ENCODE peak calls at places on chromosome 15, in five cellular contexts. W is HCT116, S is heart right ventricle, H is GM12878, I is endodermal cell. B is an unnamed sample.
A peak's percentile ranks its signal among the peaks of the same experiment; 100 is the strongest.

GRCh38 chr15:25784876-25785642 is 78.1 kb downstream of the ATP10A start:
- DNase-seq in I (no peak), H (no peak), W (no peak), S (no peak), B (no peak)

GRCh38 chr15:37134699-37135131 is 34.4 kb upstream of the MEIS2 start:
- DNase-seq in H (no peak), I (no peak), W (peak; percentile 54), S (no peak), B (no peak)

GRCh38 chr15:92645051-92645631 is 10.4 kb downstream of the FAM174B start:
- DNase-seq in H (no peak), S (no peak), W (no peak), I (no peak), B (no peak)

GRCh38 chr15:43225201-43225949 is 4.6 kb upstream of the EPB42 start:
- DNase-seq in H (peak; percentile 45), W (peak; percentile 56), I (peak; percentile 76), S (peak; percentile 35), B (no peak)

GRCh38 chr15:74781673-74782595 is at the start of gene CSK:
- DNase-seq in S (peak; percentile 71), I (peak; percentile 83), W (no peak), H (no peak), B (peak; percentile 89)

GRCh38 chr15:73081321-73081958 is 29.2 kb downstream of the NEO1 start:
- DNase-seq in I (no peak), H (no peak), S (peak; percentile 50), W (peak; percentile 54), B (no peak)

GRCh38 chr15:68303560-68304436 is 26.3 kb downstream of the FEM1B start:
- DNase-seq in H (no peak), W (no peak), I (peak; percentile 47), S (peak; percentile 5), B (no peak)

GRCh38 chr15:94263341-94264273 is 32.2 kb downstream of the MCTP2 start:
- DNase-seq in I (no peak), S (no peak), W (no peak), H (peak; percentile 73), B (no peak)

GRCh38 chr15:76360416-76360815 is 23.8 kb downstream of the ISL2 start:
- DNase-seq in W (no peak), I (no peak), S (no peak), H (no peak), B (no peak)

GRCh38 chr15:87733005-87733404 is 523.5 kb downstream of the NTRK3 start:
- DNase-seq in H (no peak), W (no peak), S (no peak), I (no peak), B (no peak)

GRCh38 chr15:75030023-75030413 is 6.6 kb downstream of the PPCDC start:
- DNase-seq in I (no peak), S (no peak), H (no peak), W (no peak), B (no peak)

GRCh38 chr15:48823237-48823636 is 12.4 kb upstream of the CEP152 start:
- DNase-seq in S (no peak), I (peak; percentile 73), W (no peak), H (no peak), B (no peak)

GRCh38 chr15:66841953-66842681 is 140.1 kb downstream of the SMAD6 start:
- DNase-seq in S (peak; percentile 86), W (peak; percentile 47), H (no peak), I (peak; percentile 86), B (peak; percentile 92)

GRCh38 chr15:84947947-84948830 is 33.5 kb upstream of the PDE8A start:
- DNase-seq in H (no peak), S (peak; percentile 25), I (no peak), W (no peak), B (no peak)

GRCh38 chr15:34699968-34700640 is 54.7 kb downstream of the GJD2 start:
- DNase-seq in S (no peak), I (no peak), H (no peak), W (no peak), B (no peak)

GRCh38 chr15:40323953-40324937 is 753 bp downstream of the INAFM2 start:
- DNase-seq in I (peak; percentile 72), S (no peak), W (no peak), H (no peak), B (peak; percentile 36)

GRCh38 chr15:48424076-48424475 is 92.8 kb downstream of the DUT start:
- DNase-seq in I (no peak), S (no peak), H (no peak), W (no peak), B (no peak)

GRCh38 chr15:95304116-95304873 is 1026.2 kb upstream of the NR2F2 start:
- DNase-seq in W (no peak), H (no peak), I (no peak), S (peak; percentile 44), B (no peak)

GRCh38 chr15:58182460-58183163 is 44.4 kb downstream of the AQP9 start:
- DNase-seq in H (no peak), I (peak; percentile 87), S (peak; percentile 14), W (peak; percentile 48), B (peak; percentile 27)

GRCh38 chr15:25705430-25706115 is 157.6 kb downstream of the ATP10A start:
- DNase-seq in I (no peak), H (no peak), W (no peak), S (no peak), B (no peak)

GRCh38 chr15:31302029-31302657 is 24.5 kb upstream of the KLF13 start:
- DNase-seq in I (peak; percentile 33), W (no peak), H (no peak), S (peak; percentile 3), B (no peak)

GRCh38 chr15:56346414-56346813 is 18.8 kb upstream of the TEX9 start:
- DNase-seq in I (no peak), W (no peak), H (no peak), S (no peak), B (no peak)

GRCh38 chr15:23514492-23514891 is 51.0 kb upstream of the MKRN3 start:
- DNase-seq in I (no peak), H (no peak), S (no peak), W (no peak), B (no peak)

GRCh38 chr15:31488437-31489204 is 162.0 kb downstream of the KLF13 start:
- DNase-seq in W (peak; percentile 80), I (peak; percentile 87), S (peak; percentile 68), H (peak; percentile 78), B (no peak)

GRCh38 chr15:59329091-59329490 is 43.6 kb downstream of the MYO1E start:
- DNase-seq in I (no peak), H (no peak), W (no peak), S (no peak), B (no peak)

GRCh38 chr15:48696627-48697312 is 51.3 kb upstream of the FBN1 start:
- DNase-seq in S (no peak), I (no peak), W (no peak), H (no peak), B (no peak)

DNA sequence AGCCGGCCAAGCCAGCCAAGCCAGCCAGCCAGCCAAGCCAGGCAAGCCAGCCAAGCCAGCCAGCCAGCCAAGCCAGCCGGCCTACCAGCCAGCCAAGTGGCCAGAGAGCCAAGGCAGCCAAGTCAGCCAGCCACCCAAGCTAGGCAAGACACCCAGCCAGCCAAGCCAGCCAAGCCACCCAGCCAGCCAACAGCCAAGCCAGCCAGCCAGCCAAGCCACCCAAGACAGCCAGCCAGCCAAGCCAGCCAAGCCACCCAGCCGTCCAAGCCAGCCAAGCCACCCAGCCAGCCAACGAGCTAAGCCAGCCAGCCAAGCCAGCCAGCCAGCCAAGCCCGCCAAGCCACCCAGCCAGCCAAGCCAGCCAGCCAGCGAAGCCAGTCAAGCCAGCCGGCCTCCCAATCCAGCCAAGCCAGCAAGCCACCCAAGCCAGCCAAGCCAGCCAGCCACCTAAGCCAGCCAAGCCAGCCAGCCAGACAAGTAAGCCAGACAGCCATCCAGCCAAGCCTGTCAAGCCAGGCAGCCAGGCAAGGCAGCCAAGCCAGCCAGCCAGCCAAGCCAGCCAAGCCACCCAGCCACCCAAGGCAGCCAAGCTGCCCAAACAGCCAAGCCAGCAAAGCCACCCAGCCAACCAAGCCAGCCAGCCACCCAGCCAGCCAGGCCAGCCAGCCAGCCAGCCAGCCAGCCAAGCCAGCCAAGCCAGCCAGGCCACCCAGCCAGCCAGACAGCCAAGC is 200.5 kb downstream of the GOLGA6L6 start:
- DNase-seq in H (no peak), I (peak; percentile 86), S (peak; percentile 74), W (no peak), B (peak; percentile 76)
- H3K9me3 ChIP-seq in H (peaks cover 4% of the 10 kb centered on the region), I (peaks cover 65% of the 10 kb centered on the region), S (peaks cover 12% of the 10 kb centered on the region), W (peaks cover 57% of the 10 kb centered on the region), B (peaks cover 4% of the 10 kb centered on the region)

GRCh38 chr15:80744411-80744810 is 34.8 kb upstream of the CEMIP start:
- DNase-seq in H (no peak), S (no peak), I (no peak), W (no peak), B (no peak)

GRCh38 chr15:80744826-80745225 is 34.3 kb upstream of the CEMIP start:
- DNase-seq in S (no peak), I (no peak), H (no peak), W (no peak), B (no peak)

GRCh38 chr15:80745888-80746287 is 33.3 kb upstream of the CEMIP start:
- DNase-seq in W (no peak), H (no peak), I (no peak), S (no peak), B (no peak)

GRCh38 chr15:80749589-80749988 is 29.6 kb upstream of the CEMIP start:
- DNase-seq in I (no peak), S (no peak), W (no peak), H (no peak), B (no peak)

GRCh38 chr15:80747317-80748053 is 31.7 kb upstream of the CEMIP start:
- DNase-seq in S (no peak), W (no peak), I (peak; percentile 60), H (no peak), B (no peak)
- TF ChIP-seq CTCF in S (no peak), W (no peak), I (peak; percentile 58), H (no peak), B (no peak)

DNA sequence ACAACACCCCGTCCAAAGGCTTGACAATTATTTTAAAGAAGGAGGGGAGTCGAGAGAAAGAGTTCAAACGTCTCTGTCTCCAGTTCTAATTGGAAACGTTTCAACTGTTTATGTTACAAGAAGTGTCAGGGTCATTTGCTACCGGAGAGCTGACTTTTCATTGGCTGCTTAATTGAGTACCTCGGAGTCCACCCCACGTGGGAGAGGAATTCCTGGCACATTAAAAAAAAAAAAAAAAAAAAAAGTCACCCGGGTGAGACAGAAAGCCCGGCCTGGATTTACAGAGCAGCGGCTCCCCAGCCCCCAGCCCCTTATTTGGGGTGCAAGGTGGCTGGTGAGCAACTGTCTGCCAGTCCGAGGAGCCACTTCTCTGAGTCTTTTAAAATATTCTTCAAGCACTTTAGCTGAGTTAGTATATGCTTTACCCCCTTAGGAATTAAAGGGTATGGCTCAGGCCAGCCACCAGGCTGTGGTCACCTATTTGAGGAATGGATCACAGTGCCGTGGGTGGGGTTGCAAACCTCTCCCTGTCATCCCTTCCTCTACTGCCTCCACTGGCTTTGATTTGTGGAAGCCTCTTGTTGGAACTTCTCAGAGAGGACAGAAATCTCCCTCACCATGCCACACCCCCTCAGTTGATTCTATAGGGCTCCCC is 3.9 kb upstream of the TLE3 start:
- DNase-seq in W (peak; percentile 82), I (peak; percentile 89), S (peak; percentile 77), H (no peak), B (peak; percentile 73)
- H3K4me1 ChIP-seq in W (peaks cover 45% of the 10 kb centered on the region), I (peaks cover 4% of the 10 kb centered on the region), S (peaks cover 50% of the 10 kb centered on the region), H (peaks cover 24% of the 10 kb centered on the region), B (peaks cover 24% of the 10 kb centered on the region)

GRCh38 chr15:101148166-101148880 is 103.5 kb downstream of the CHSY1 start:
- DNase-seq in W (no peak), S (no peak), H (no peak), I (peak; percentile 36), B (no peak)
- H3K9me3 ChIP-seq in W (no peaks in the 10 kb centered on the region), S (no peaks in the 10 kb centered on the region), H (no peaks in the 10 kb centered on the region), I (no peaks in the 10 kb centered on the region), B (no peaks in the 10 kb centered on the region)